ENCODE peak calls at places on chromosomes 6 and 20, in five cellular contexts. One of them, this sample, is unnamed.

GRCh38 chr6:49606696-49607390 is 29.8 kb downstream of the RHAG start:
- DNase-seq in AG04450: peak; percentile 74
- DNase-seq in heart right ventricle: no peak
- DNase-seq in brain microvascular endothelial cell: peak; percentile 39
- DNase-seq in heart left ventricle: no peak
- DNase-seq in this sample: peak; percentile 29

GRCh38 chr6:92376711-92377110 is 1042.6 kb downstream of the EPHA7 start:
- DNase-seq in AG04450: no peak
- DNase-seq in heart right ventricle: no peak
- DNase-seq in brain microvascular endothelial cell: no peak
- DNase-seq in heart left ventricle: no peak
- DNase-seq in this sample: no peak

GRCh38 chr6:115708850-115709249 is 351.8 kb downstream of the FRK start:
- DNase-seq in AG04450: no peak
- DNase-seq in heart right ventricle: no peak
- DNase-seq in brain microvascular endothelial cell: no peak
- DNase-seq in heart left ventricle: no peak
- DNase-seq in this sample: no peak

GRCh38 chr6:97572943-97573342 is 289.9 kb upstream of the MMS22L start:
- DNase-seq in AG04450: no peak
- DNase-seq in heart right ventricle: no peak
- DNase-seq in brain microvascular endothelial cell: no peak
- DNase-seq in heart left ventricle: no peak
- DNase-seq in this sample: no peak

GRCh38 chr20:50323777-50324604 is 133.4 kb downstream of the CEBPB start:
- DNase-seq in AG04450: no peak
- DNase-seq in heart right ventricle: no peak
- DNase-seq in brain microvascular endothelial cell: no peak
- DNase-seq in heart left ventricle: no peak
- DNase-seq in this sample: no peak

GRCh38 chr20:32674362-32674789 is 635 bp upstream of the C20orf203 start:
- DNase-seq in AG04450: no peak
- DNase-seq in heart right ventricle: no peak
- DNase-seq in brain microvascular endothelial cell: peak; percentile 37
- DNase-seq in heart left ventricle: no peak
- DNase-seq in this sample: peak; percentile 52

GRCh38 chr6:151630387-151630786 is 136.6 kb downstream of the CCDC170 start:
- DNase-seq in AG04450: no peak
- DNase-seq in heart right ventricle: no peak
- DNase-seq in brain microvascular endothelial cell: no peak
- DNase-seq in heart left ventricle: no peak
- DNase-seq in this sample: no peak

GRCh38 chr20:62947532-62948300 is 4.8 kb upstream of the SLC17A9 start:
- DNase-seq in AG04450: no peak
- DNase-seq in heart right ventricle: no peak
- DNase-seq in brain microvascular endothelial cell: no peak
- DNase-seq in heart left ventricle: no peak
- DNase-seq in this sample: no peak

GRCh38 chr6:126477678-126478077 is 137.8 kb downstream of the CENPW start:
- DNase-seq in AG04450: no peak
- DNase-seq in heart right ventricle: no peak
- DNase-seq in brain microvascular endothelial cell: no peak
- DNase-seq in heart left ventricle: no peak
- DNase-seq in this sample: no peak

GRCh38 chr6:43454290-43455033 is 886 bp downstream of the DLK2 start:
- DNase-seq in AG04450: peak; percentile 69
- DNase-seq in heart right ventricle: peak; percentile 87
- DNase-seq in brain microvascular endothelial cell: peak; percentile 64
- DNase-seq in heart left ventricle: peak; percentile 87
- DNase-seq in this sample: peak; percentile 94

GRCh38 chr6:113632220-113632864 is 224.8 kb upstream of the MARCKS start:
- DNase-seq in AG04450: no peak
- DNase-seq in heart right ventricle: no peak
- DNase-seq in brain microvascular endothelial cell: peak; percentile 94
- DNase-seq in heart left ventricle: no peak
- DNase-seq in this sample: peak; percentile 11

GRCh38 chr6:133408543-133408942 is 167.4 kb downstream of the EYA4 start:
- DNase-seq in AG04450: no peak
- DNase-seq in heart right ventricle: no peak
- DNase-seq in brain microvascular endothelial cell: no peak
- DNase-seq in heart left ventricle: no peak
- DNase-seq in this sample: no peak

GRCh38 chr6:82263916-82264315 is 16.4 kb upstream of the IBTK start:
- DNase-seq in AG04450: no peak
- DNase-seq in heart right ventricle: no peak
- DNase-seq in brain microvascular endothelial cell: no peak
- DNase-seq in heart left ventricle: no peak
- DNase-seq in this sample: no peak

GRCh38 chr6:134372603-134373281 is 54.8 kb upstream of the SGK1 start:
- DNase-seq in AG04450: no peak
- DNase-seq in heart right ventricle: peak; percentile 21
- DNase-seq in brain microvascular endothelial cell: peak; percentile 66
- DNase-seq in heart left ventricle: no peak
- DNase-seq in this sample: no peak

GRCh38 chr6:134077301-134077700 is 24.9 kb upstream of the SLC2A12 start:
- DNase-seq in AG04450: no peak
- DNase-seq in heart right ventricle: no peak
- DNase-seq in brain microvascular endothelial cell: peak; percentile 30
- DNase-seq in heart left ventricle: no peak
- DNase-seq in this sample: no peak

GRCh38 chr20:51442602-51443001 is 99.9 kb downstream of the NFATC2 start:
- DNase-seq in AG04450: no peak
- DNase-seq in heart right ventricle: no peak
- DNase-seq in brain microvascular endothelial cell: no peak
- DNase-seq in heart left ventricle: no peak
- DNase-seq in this sample: no peak

GRCh38 chr6:7914991-7915789 is 4.6 kb upstream of the TXNDC5 start:
- DNase-seq in AG04450: no peak
- DNase-seq in heart right ventricle: peak; percentile 60
- DNase-seq in brain microvascular endothelial cell: peak; percentile 89
- DNase-seq in heart left ventricle: peak; percentile 63
- DNase-seq in this sample: no peak

GRCh38 chr6:56821005-56821432 is 133.9 kb upstream of the BEND6 start:
- DNase-seq in AG04450: no peak
- DNase-seq in heart right ventricle: no peak
- DNase-seq in brain microvascular endothelial cell: no peak
- DNase-seq in heart left ventricle: no peak
- DNase-seq in this sample: no peak

GRCh38 chr6:65745614-65746013 is 38.6 kb upstream of the EYS start:
- DNase-seq in AG04450: no peak
- DNase-seq in heart right ventricle: no peak
- DNase-seq in brain microvascular endothelial cell: no peak
- DNase-seq in heart left ventricle: no peak
- DNase-seq in this sample: no peak

GRCh38 chr20:49323622-49324238 is 45.9 kb upstream of the ZNFX1 start:
- DNase-seq in AG04450: peak; percentile 30
- DNase-seq in heart right ventricle: no peak
- DNase-seq in brain microvascular endothelial cell: peak; percentile 78
- DNase-seq in heart left ventricle: peak; percentile 19
- DNase-seq in this sample: no peak

GRCh38 chr6:89596056-89596455 is 42.5 kb downstream of the LYRM2 start:
- DNase-seq in AG04450: no peak
- DNase-seq in heart right ventricle: no peak
- DNase-seq in brain microvascular endothelial cell: no peak
- DNase-seq in heart left ventricle: no peak
- DNase-seq in this sample: no peak

GRCh38 chr20:63748356-63749270 is 9.0 kb downstream of the SLC2A4RG start:
- DNase-seq in AG04450: no peak
- DNase-seq in heart right ventricle: no peak
- DNase-seq in brain microvascular endothelial cell: no peak
- DNase-seq in heart left ventricle: no peak
- DNase-seq in this sample: no peak

GRCh38 chr6:6575143-6575542 is 13.4 kb upstream of the LY86 start:
- DNase-seq in AG04450: no peak
- DNase-seq in heart right ventricle: no peak
- DNase-seq in brain microvascular endothelial cell: no peak
- DNase-seq in heart left ventricle: no peak
- DNase-seq in this sample: no peak

GRCh38 chr6:41702089-41702745 is 33.2 kb downstream of the TFEB start:
- DNase-seq in AG04450: no peak
- DNase-seq in heart right ventricle: no peak
- DNase-seq in brain microvascular endothelial cell: no peak
- DNase-seq in heart left ventricle: no peak
- DNase-seq in this sample: no peak

GRCh38 chr20:25547999-25548398 is 37.3 kb downstream of the NINL start:
- DNase-seq in AG04450: no peak
- DNase-seq in heart right ventricle: no peak
- DNase-seq in brain microvascular endothelial cell: no peak
- DNase-seq in heart left ventricle: no peak
- DNase-seq in this sample: no peak

GRCh38 chr20:31440012-31440659 is at the start of gene DEFB123:
- DNase-seq in AG04450: no peak
- DNase-seq in heart right ventricle: no peak
- DNase-seq in brain microvascular endothelial cell: no peak
- DNase-seq in heart left ventricle: no peak
- DNase-seq in this sample: no peak

GRCh38 chr20:3659492-3660261 is 3.5 kb downstream of the GFRA4 start:
- DNase-seq in AG04450: no peak
- DNase-seq in heart right ventricle: no peak
- DNase-seq in brain microvascular endothelial cell: no peak
- DNase-seq in heart left ventricle: no peak
- DNase-seq in this sample: no peak
- TF ChIP-seq CTCF in AG04450: no peak
- TF ChIP-seq CTCF in heart right ventricle: no peak
- TF ChIP-seq CTCF in brain microvascular endothelial cell: peak; percentile 20
- TF ChIP-seq CTCF in heart left ventricle: no peak
- TF ChIP-seq CTCF in this sample: no peak

DNA sequence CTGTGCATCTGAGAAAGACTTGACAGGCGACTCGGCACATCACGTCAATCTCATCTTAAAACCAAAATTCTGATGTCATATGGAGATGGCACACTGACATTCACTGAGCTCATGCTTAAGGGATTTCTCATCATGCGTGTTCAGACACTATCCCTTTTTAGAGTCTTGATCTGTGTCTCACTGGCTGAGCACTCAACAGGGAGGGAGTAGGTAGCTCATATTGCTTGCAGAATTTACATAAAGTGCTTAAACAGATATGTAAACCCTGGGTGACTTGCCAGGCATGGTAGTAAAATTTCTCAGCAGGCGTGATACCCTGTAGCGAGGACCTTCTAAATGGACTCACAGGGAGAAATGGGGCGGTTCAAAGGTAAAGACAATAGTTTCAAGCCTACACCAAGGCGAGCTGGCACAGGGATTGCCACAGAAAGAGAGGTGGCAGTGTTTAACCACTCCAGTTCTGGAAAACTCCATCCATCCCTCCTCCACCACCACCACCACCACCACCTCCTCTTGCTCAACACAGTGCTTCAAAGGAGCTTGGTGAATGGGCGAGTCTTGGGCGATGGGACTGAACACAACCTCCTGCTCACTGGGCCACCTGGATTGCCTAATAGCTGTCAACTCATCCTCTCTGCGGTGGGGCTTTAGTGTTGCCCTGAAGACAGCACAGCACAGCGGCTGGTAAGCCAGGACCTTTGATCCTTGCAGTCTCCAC is 330.4 kb downstream of the TFAP2A start:
- DNase-seq in AG04450: no peak
- DNase-seq in heart right ventricle: no peak
- DNase-seq in brain microvascular endothelial cell: no peak
- DNase-seq in heart left ventricle: no peak
- DNase-seq in this sample: no peak
- TF ChIP-seq CTCF in AG04450: no peak
- TF ChIP-seq CTCF in heart right ventricle: no peak
- TF ChIP-seq CTCF in brain microvascular endothelial cell: no peak
- TF ChIP-seq CTCF in heart left ventricle: no peak
- TF ChIP-seq CTCF in this sample: no peak

GRCh38 chr20:47224300-47224791 is 132.2 kb downstream of the ZMYND8 start:
- DNase-seq in AG04450: no peak
- DNase-seq in heart right ventricle: no peak
- DNase-seq in brain microvascular endothelial cell: no peak
- DNase-seq in heart left ventricle: no peak
- DNase-seq in this sample: no peak

GRCh38 chr20:47223896-47224295 is 132.6 kb downstream of the ZMYND8 start:
- DNase-seq in AG04450: no peak
- DNase-seq in heart right ventricle: no peak
- DNase-seq in brain microvascular endothelial cell: no peak
- DNase-seq in heart left ventricle: no peak
- DNase-seq in this sample: no peak

GRCh38 chr20:47221036-47221625 is 135.4 kb downstream of the ZMYND8 start:
- DNase-seq in AG04450: no peak
- DNase-seq in heart right ventricle: no peak
- DNase-seq in brain microvascular endothelial cell: no peak
- DNase-seq in heart left ventricle: no peak
- DNase-seq in this sample: no peak

GRCh38 chr20:47224857-47225256 is 131.6 kb downstream of the ZMYND8 start:
- DNase-seq in AG04450: no peak
- DNase-seq in heart right ventricle: no peak
- DNase-seq in brain microvascular endothelial cell: no peak
- DNase-seq in heart left ventricle: no peak
- DNase-seq in this sample: no peak

GRCh38 chr20:47222728-47223127 is 133.8 kb downstream of the ZMYND8 start:
- DNase-seq in AG04450: no peak
- DNase-seq in heart right ventricle: no peak
- DNase-seq in brain microvascular endothelial cell: no peak
- DNase-seq in heart left ventricle: no peak
- DNase-seq in this sample: no peak
- TF ChIP-seq CTCF in AG04450: no peak
- TF ChIP-seq CTCF in heart right ventricle: no peak
- TF ChIP-seq CTCF in brain microvascular endothelial cell: no peak
- TF ChIP-seq CTCF in heart left ventricle: no peak
- TF ChIP-seq CTCF in this sample: no peak

GRCh38 chr6:157381631-157382621 is 936 bp downstream of the ZDHHC14 start:
- DNase-seq in AG04450: peak; percentile 10
- DNase-seq in heart right ventricle: peak; percentile 64
- DNase-seq in brain microvascular endothelial cell: peak; percentile 40
- DNase-seq in heart left ventricle: peak; percentile 70
- DNase-seq in this sample: peak; percentile 56
- TF ChIP-seq CTCF in AG04450: peak; percentile 21
- TF ChIP-seq CTCF in heart right ventricle: no peak
- TF ChIP-seq CTCF in brain microvascular endothelial cell: peak; percentile 20
- TF ChIP-seq CTCF in heart left ventricle: no peak
- TF ChIP-seq CTCF in this sample: no peak

DNA sequence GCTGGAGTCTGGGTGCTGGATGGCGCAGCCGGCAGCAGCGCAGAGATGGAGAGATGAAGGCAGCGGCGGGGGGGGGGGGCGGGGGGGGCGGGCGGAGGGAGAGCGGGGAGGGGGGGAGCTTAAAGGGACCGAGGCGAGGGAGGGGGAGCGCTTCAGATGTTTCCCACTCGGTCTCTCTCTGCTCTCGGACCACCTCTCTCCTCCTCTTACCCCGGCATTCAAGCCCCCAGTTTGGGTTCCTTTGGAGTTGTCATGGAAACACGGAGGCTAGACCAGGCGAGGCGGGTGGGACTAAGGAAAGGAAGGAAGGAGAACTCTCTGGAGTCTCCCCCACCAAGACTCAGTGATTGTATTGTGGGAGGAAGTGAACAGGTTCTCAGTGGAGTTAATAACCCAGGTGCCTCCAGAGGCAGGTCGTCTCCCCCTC is at the start of gene PRRT1:
- DNase-seq in AG04450: no peak
- DNase-seq in heart right ventricle: no peak
- DNase-seq in brain microvascular endothelial cell: no peak
- DNase-seq in heart left ventricle: no peak
- DNase-seq in this sample: no peak
- TF ChIP-seq CTCF in AG04450: no peak
- TF ChIP-seq CTCF in heart right ventricle: no peak
- TF ChIP-seq CTCF in brain microvascular endothelial cell: no peak
- TF ChIP-seq CTCF in heart left ventricle: no peak
- TF ChIP-seq CTCF in this sample: no peak

This sample was measured in nephron progenitor cell.